ENCODE peak calls at places on chromosomes 2 and 18, in ten cellular contexts. T, N, Q, U, J, M, V, Y, H and F are unnamed samples.
A peak's percentile ranks its signal among the peaks of the same experiment; 100 is the strongest.

GRCh38 chr18:61765097-61765496 is 127.7 kb downstream of the RNF152 start:
- DNase-seq in T (no peak), N (no peak), Q (no peak), U (no peak), J (no peak), M (no peak), V (no peak), Y (no peak), H (no peak), F (no peak)

GRCh38 chr2:159362094-159362493 is 75.6 kb upstream of the WDSUB1 start:
- DNase-seq in T (no peak), N (no peak), Q (no peak), U (no peak), J (no peak), M (no peak), V (no peak), Y (no peak), H (no peak), F (no peak)

GRCh38 chr18:55250729-55251128 is 291.5 kb upstream of the CCDC68 start:
- DNase-seq in T (no peak), N (no peak), Q (no peak), U (no peak), J (no peak), M (no peak), V (no peak), Y (no peak), H (no peak), F (no peak)

GRCh38 chr2:237217995-237218621 is 132.4 kb downstream of the COPS8 start:
- DNase-seq in T (no peak), N (no peak), Q (no peak), U (no peak), J (no peak), M (no peak), V (no peak), Y (no peak), H (no peak), F (no peak)

GRCh38 chr2:74867841-74868658 is 34.1 kb downstream of the HK2 start:
- DNase-seq in T (no peak), N (peak; percentile 63), Q (no peak), U (no peak), J (peak; percentile 66), M (no peak), V (no peak), Y (peak; percentile 47), H (no peak), F (no peak)

GRCh38 chr2:94982661-94983060 is 42.8 kb upstream of the MAL start:
- DNase-seq in T (no peak), N (peak; percentile 68), Q (no peak), U (no peak), J (peak; percentile 41), M (no peak), V (no peak), Y (no peak), H (no peak), F (no peak)

GRCh38 chr2:69382547-69382946 is 4.5 kb downstream of the GFPT1 start:
- DNase-seq in T (no peak), N (no peak), Q (no peak), U (no peak), J (no peak), M (no peak), V (no peak), Y (no peak), H (no peak), F (no peak)

GRCh38 chr2:172931256-172931894 is 144.3 kb upstream of the MAP3K20 start:
- DNase-seq in T (no peak), N (no peak), Q (no peak), U (no peak), J (peak; percentile 71), M (no peak), V (no peak), Y (peak; percentile 38), H (no peak), F (no peak)

GRCh38 chr18:13525381-13526029 is 200.9 kb downstream of the FAM210A start:
- DNase-seq in T (no peak), N (no peak), Q (no peak), U (no peak), J (no peak), M (no peak), V (no peak), Y (no peak), H (no peak), F (no peak)

GRCh38 chr18:3510896-3511295 is 60.9 kb downstream of the TGIF1 start:
- DNase-seq in T (no peak), N (no peak), Q (no peak), U (no peak), J (no peak), M (no peak), V (no peak), Y (no peak), H (no peak), F (no peak)

GRCh38 chr2:189836644-189837043 is 52.4 kb downstream of the PMS1 start:
- DNase-seq in T (no peak), N (peak; percentile 54), Q (no peak), U (no peak), J (peak; percentile 90), M (no peak), V (no peak), Y (no peak), H (no peak), F (no peak)

GRCh38 chr18:49597152-49597551 is 35.3 kb downstream of the LIPG start:
- DNase-seq in T (no peak), N (no peak), Q (no peak), U (no peak), J (peak; percentile 39), M (no peak), V (peak; percentile 4), Y (peak; percentile 44), H (no peak), F (no peak)

GRCh38 chr2:221762496-221762895 is 190.4 kb upstream of the EPHA4 start:
- DNase-seq in T (no peak), N (no peak), Q (no peak), U (no peak), J (no peak), M (no peak), V (no peak), Y (no peak), H (no peak), F (no peak)